ENCODE peak calls at places on chromosomes 4 and X, in seven cellular contexts. T is stomach, P is heart left ventricle, C is body of pancreas, E is right lobe of liver, V is uterus, B is lower leg skin. J is an unnamed sample.

GRCh38 chr4:163558539-163559044 is 64.1 kb downstream of the TMA16 start:
- DNase-seq in P (peak), B (no peak), E (no peak), C (peak), V (no peak), T (no peak), J (peak)

GRCh38 chr4:173128199-173128890 is 40.3 kb upstream of the GALNT7 start:
- DNase-seq in B (no peak), P (no peak), T (no peak), E (no peak), C (no peak), V (no peak), J (no peak)

GRCh38 chrX:130555341-130555740 is 153.6 kb downstream of the RBMX2 start:
- DNase-seq in B (no peak), V (no peak), T (no peak), P (no peak), C (no peak), E (no peak), J (no peak)

GRCh38 chr4:176276710-176277109 is 7.7 kb upstream of the ASB5 start:
- DNase-seq in T (no peak), V (no peak), E (no peak), C (no peak), B (no peak), P (no peak), J (no peak)

GRCh38 chrX:57211906-57212305 is 74.6 kb upstream of the FAAH2 start:
- DNase-seq in C (no peak), E (no peak), B (no peak), T (no peak), V (no peak), P (no peak), J (no peak)

GRCh38 chrX:7746861-7747260 is 96.1 kb upstream of the VCX start:
- DNase-seq in T (no peak), E (no peak), C (no peak), B (no peak), P (no peak), V (no peak), J (no peak)

GRCh38 chrX:20317873-20318272 is 51.2 kb upstream of the RPS6KA3 start:
- DNase-seq in B (no peak), T (no peak), V (no peak), P (no peak), C (peak), E (no peak), J (no peak)

GRCh38 chr4:81492596-81492995 is 20.9 kb upstream of the RASGEF1B start:
- DNase-seq in E (no peak), T (no peak), C (no peak), P (no peak), B (no peak), V (no peak), J (no peak)

GRCh38 chr4:10115657-10116624 is 658 bp downstream of the WDR1 start:
- DNase-seq in P (peak), V (peak), C (peak), E (peak), B (peak), T (peak), J (no peak)

GRCh38 chr4:109164011-109164410 is 138.4 kb downstream of the COL25A1 start:
- DNase-seq in V (no peak), P (no peak), C (no peak), E (no peak), T (no peak), B (no peak), J (no peak)

GRCh38 chr4:177907736-177908424 is 465.6 kb upstream of the AGA start:
- DNase-seq in P (no peak), T (no peak), V (no peak), B (no peak), C (no peak), E (no peak), J (no peak)

GRCh38 chr4:186724861-186725419 is 1.3 kb upstream of the FAT1 start:
- DNase-seq in T (no peak), B (no peak), C (peak), V (no peak), E (no peak), P (no peak), J (peak)

GRCh38 chr4:146590801-146591200 is 47.9 kb upstream of the POU4F2 start:
- DNase-seq in T (no peak), P (no peak), V (no peak), C (no peak), B (no peak), E (no peak), J (no peak)

GRCh38 chr4:141899103-141899502 is 262.7 kb downstream of the IL15 start:
- DNase-seq in B (no peak), E (no peak), T (no peak), C (no peak), P (no peak), V (no peak), J (no peak)

GRCh38 chr4:142703694-142704309 is 142.3 kb downstream of the INPP4B start:
- DNase-seq in B (no peak), E (no peak), C (no peak), T (no peak), P (no peak), V (no peak), J (no peak)

GRCh38 chr4:100420571-100420970 is 97.3 kb downstream of the EMCN start:
- DNase-seq in V (no peak), C (no peak), T (no peak), P (no peak), E (no peak), B (no peak), J (no peak)

GRCh38 chr4:121070696-121071639 is 1.4 kb downstream of the NDNF start:
- DNase-seq in B (peak), V (peak), E (peak), T (no peak), C (peak), P (peak), J (peak)

GRCh38 chr4:145840162-145840768 is 98.4 kb downstream of the ZNF827 start:
- DNase-seq in P (no peak), C (no peak), B (no peak), T (no peak), V (no peak), E (no peak), J (no peak)

GRCh38 chr4:76585897-76586360 is 150.9 kb downstream of the SHROOM3 start:
- DNase-seq in C (peak), P (peak), E (peak), B (peak), V (peak), T (peak), J (no peak)

GRCh38 chr4:328729-329128 is 8.9 kb upstream of the ZNF141 start:
- DNase-seq in E (no peak), B (no peak), T (no peak), C (no peak), P (no peak), V (no peak), J (no peak)
- TF ChIP-seq POLR2A in E (no peak), B (no peak), T (no peak), C (no peak), P (no peak), V (no peak), J (no peak)

GRCh38 chr4:110959041-110959643 is 336.3 kb upstream of the PITX2 start:
- DNase-seq in V (no peak), E (no peak), P (no peak), B (no peak), C (no peak), T (no peak), J (no peak)
- TF ChIP-seq CTCF in V (no peak), E (peak), P (no peak), B (no peak), C (no peak), T (no peak), J (no peak)

GRCh38 chr4:102825261-102826071 is 1.9 kb downstream of the UBE2D3 start:
- DNase-seq in T (no peak), P (no peak), C (peak), B (peak), V (no peak), E (peak), J (no peak)
- TF ChIP-seq POLR2A in T (no peak), P (no peak), C (peak), B (no peak), V (no peak), E (peak), J (peak)

DNA sequence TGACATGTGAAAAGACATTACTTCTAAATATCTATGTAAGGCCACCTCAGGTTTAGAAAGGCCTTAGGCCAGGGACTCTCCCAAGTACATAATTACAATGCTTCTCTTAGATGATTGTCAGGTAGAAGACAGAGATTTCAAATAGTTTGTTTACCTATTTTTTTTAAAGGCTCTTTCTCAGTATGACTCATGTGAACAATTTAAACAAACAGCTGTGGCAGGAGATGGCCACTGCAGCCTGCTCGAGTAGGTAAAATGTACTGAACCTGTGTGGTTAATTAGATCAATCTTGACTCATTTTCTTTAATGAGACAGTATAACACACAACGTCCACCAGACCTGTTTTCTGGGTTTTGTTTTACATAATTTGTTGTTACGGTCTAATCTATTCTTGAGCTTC is 50.2 kb downstream of the LEF1 start:
- DNase-seq in C (peak), P (no peak), B (no peak), V (no peak), E (no peak), T (no peak), J (no peak)
- TF ChIP-seq CTCF in C (no peak), P (no peak), B (no peak), V (no peak), E (no peak), T (no peak), J (no peak)

GRCh38 chr4:184343400-184344177 is 125.9 kb upstream of the ENPP6 start:
- DNase-seq in T (peak), C (peak), P (peak), E (peak), B (peak), V (peak), J (peak)
- TF ChIP-seq POLR2A in T (no peak), C (peak), P (no peak), E (peak), B (no peak), V (peak), J (peak)

DNA sequence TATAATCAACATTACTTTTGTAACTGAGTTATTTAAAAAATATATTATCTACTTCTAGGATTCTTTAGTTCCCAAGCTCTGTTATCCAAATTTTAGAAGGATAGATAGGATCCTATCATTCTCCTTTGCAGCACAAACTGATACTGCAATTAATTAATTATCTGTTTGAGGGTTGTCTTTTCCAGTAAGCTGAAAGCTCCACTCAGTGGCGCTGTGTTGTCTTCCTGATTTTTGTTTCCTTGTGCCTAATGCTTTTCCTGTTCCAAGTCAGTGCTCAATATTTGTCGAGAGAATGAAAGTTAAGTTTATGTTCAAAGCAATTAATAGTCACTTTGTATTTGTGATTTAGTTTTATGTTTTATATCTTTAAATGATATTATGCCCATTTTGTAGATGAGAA is 107.4 kb upstream of the ANK2 start:
- DNase-seq in V (no peak), E (no peak), C (no peak), B (no peak), T (no peak), P (no peak), J (no peak)
- TF ChIP-seq CTCF in V (no peak), E (no peak), C (no peak), B (no peak), T (no peak), P (no peak), J (no peak)

GRCh38 chr4:127965062-127965802 is at the start of the genes ABHD18 and MFSD8:
- DNase-seq in C (peak), P (peak), V (peak), T (peak), B (peak), E (peak), J (peak)
- TF ChIP-seq POLR2A in C (peak), P (no peak), V (peak), T (no peak), B (no peak), E (peak), J (peak)

GRCh38 chrX:49912086-49912485 is 10.3 kb upstream of the CLCN5 start:
- DNase-seq in C (no peak), V (no peak), E (no peak), B (no peak), T (no peak), P (no peak), J (no peak)
- TF ChIP-seq CTCF in C (no peak), V (no peak), E (no peak), B (no peak), T (no peak), P (no peak), J (no peak)

DNA sequence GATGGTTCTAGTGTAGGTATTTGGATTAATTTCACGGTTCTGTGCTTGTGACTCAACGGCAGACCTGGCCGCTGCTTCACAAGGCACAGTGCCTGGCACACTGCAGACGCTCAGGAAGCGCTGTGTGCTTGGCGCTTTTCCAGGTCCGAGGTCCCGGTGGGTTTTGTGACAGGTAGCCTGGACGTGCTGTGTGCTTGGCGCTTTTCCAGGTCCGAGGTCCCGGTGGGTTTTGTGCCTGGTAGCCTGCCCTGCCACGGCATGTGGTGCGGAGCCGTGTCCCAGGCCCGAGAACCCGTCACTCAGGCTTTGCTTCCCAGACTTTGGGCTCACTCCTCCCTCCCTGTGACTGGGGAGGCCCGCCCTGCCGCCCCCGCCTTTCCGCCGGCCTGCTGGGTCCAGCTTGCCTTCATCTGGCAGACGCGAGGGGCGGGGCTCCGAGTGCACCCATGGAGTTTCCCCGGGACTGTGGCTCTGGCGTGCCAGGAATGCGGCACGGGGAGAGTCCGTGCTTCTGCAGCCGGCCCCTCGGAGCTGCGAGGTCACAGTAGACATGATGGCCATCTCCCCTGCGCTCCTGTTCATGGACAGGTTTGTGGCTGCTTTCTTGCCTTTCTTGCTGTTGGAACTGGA is 44.2 kb downstream of the TBC1D14 start:
- DNase-seq in V (peak), P (peak), T (peak), E (peak), C (peak), B (peak), J (no peak)
- TF ChIP-seq POLR2A in V (no peak), P (no peak), T (no peak), E (no peak), C (no peak), B (no peak), J (no peak)